ENCODE peak calls at places on chromosomes 12 and 14, in four cellular contexts. One of them, this sample, is unnamed.

GRCh38 chr12:55694651-55695050 is 13.1 kb downstream of the ITGA7 start:
- DNase-seq in stomach: no peak
- DNase-seq in HFF-Myc: no peak
- DNase-seq in uterus: no peak
- DNase-seq in this sample: no peak

GRCh38 chr14:101480747-101481530 is 80.4 kb upstream of the DIO3 start:
- DNase-seq in HFF-Myc: no peak
- DNase-seq in stomach: peak; percentile 15
- DNase-seq in uterus: peak; percentile 69
- DNase-seq in this sample: no peak

GRCh38 chr12:82555699-82556098 is 131.0 kb upstream of the TMTC2 start:
- DNase-seq in uterus: no peak
- DNase-seq in HFF-Myc: no peak
- DNase-seq in stomach: no peak
- DNase-seq in this sample: no peak

GRCh38 chr12:109044241-109044640 is 8.1 kb upstream of the USP30 start:
- DNase-seq in uterus: no peak
- DNase-seq in stomach: no peak
- DNase-seq in HFF-Myc: no peak
- DNase-seq in this sample: no peak

GRCh38 chr12:102478416-102479098 is 1.8 kb downstream of the IGF1 start:
- DNase-seq in stomach: peak; percentile 28
- DNase-seq in uterus: no peak
- DNase-seq in HFF-Myc: no peak
- DNase-seq in this sample: peak; percentile 86

GRCh38 chr14:70808402-70809237 is 693 bp downstream of the MAP3K9 start:
- DNase-seq in stomach: peak; percentile 39
- DNase-seq in HFF-Myc: no peak
- DNase-seq in uterus: no peak
- DNase-seq in this sample: peak; percentile 68

GRCh38 chr12:52148541-52149181 is 43.2 kb downstream of the KRT80 start:
- DNase-seq in HFF-Myc: no peak
- DNase-seq in stomach: peak; percentile 86
- DNase-seq in uterus: no peak
- DNase-seq in this sample: no peak

GRCh38 chr12:31118831-31119530 is 45.3 kb downstream of the DDX11 start:
- DNase-seq in stomach: peak; percentile 45
- DNase-seq in HFF-Myc: no peak
- DNase-seq in uterus: peak; percentile 71
- DNase-seq in this sample: no peak

GRCh38 chr14:67390135-67390534 is 21.8 kb downstream of the PLEK2 start:
- DNase-seq in uterus: no peak
- DNase-seq in stomach: no peak
- DNase-seq in HFF-Myc: no peak
- DNase-seq in this sample: no peak

GRCh38 chr12:104669851-104670337 is 213.1 kb downstream of the CHST11 start:
- DNase-seq in uterus: peak; percentile 84
- DNase-seq in stomach: peak; percentile 59
- DNase-seq in HFF-Myc: no peak
- DNase-seq in this sample: peak; percentile 67

GRCh38 chr12:122855071-122855829 is 20.0 kb downstream of the HIP1R start:
- DNase-seq in uterus: no peak
- DNase-seq in stomach: no peak
- DNase-seq in HFF-Myc: no peak
- DNase-seq in this sample: no peak

GRCh38 chr12:16844875-16845274 is 238.9 kb upstream of the LMO3 start:
- DNase-seq in HFF-Myc: no peak
- DNase-seq in stomach: no peak
- DNase-seq in uterus: no peak
- DNase-seq in this sample: no peak

GRCh38 chr12:123095074-123095694 is 55.7 kb downstream of the PITPNM2 start:
- DNase-seq in uterus: no peak
- DNase-seq in HFF-Myc: no peak
- DNase-seq in stomach: no peak
- DNase-seq in this sample: no peak

GRCh38 chr14:85416771-85417170 is 113.2 kb upstream of the FLRT2 start:
- DNase-seq in stomach: no peak
- DNase-seq in HFF-Myc: peak; percentile 30
- DNase-seq in uterus: no peak
- DNase-seq in this sample: no peak

GRCh38 chr12:93108958-93109357 is 179.9 kb upstream of the EEA1 start:
- DNase-seq in stomach: no peak
- DNase-seq in HFF-Myc: no peak
- DNase-seq in uterus: no peak
- DNase-seq in this sample: no peak

GRCh38 chr12:32559434-32559833 is 119.7 kb upstream of the DNM1L start:
- DNase-seq in stomach: no peak
- DNase-seq in HFF-Myc: no peak
- DNase-seq in uterus: no peak
- DNase-seq in this sample: no peak

GRCh38 chr14:85060116-85060515 is 469.8 kb upstream of the FLRT2 start:
- DNase-seq in stomach: no peak
- DNase-seq in HFF-Myc: no peak
- DNase-seq in uterus: no peak
- DNase-seq in this sample: no peak

GRCh38 chr14:96509457-96510090 is 7.4 kb downstream of the PAPOLA start:
- DNase-seq in uterus: no peak
- DNase-seq in stomach: no peak
- DNase-seq in HFF-Myc: no peak
- DNase-seq in this sample: no peak

GRCh38 chr14:53953002-53953827 is 3.4 kb downstream of the BMP4 start:
- DNase-seq in stomach: peak; percentile 69
- DNase-seq in uterus: peak; percentile 79
- DNase-seq in HFF-Myc: no peak
- DNase-seq in this sample: no peak

GRCh38 chr12:117685115-117685926 is 283.5 kb downstream of the KSR2 start:
- DNase-seq in uterus: no peak
- DNase-seq in stomach: no peak
- DNase-seq in HFF-Myc: peak; percentile 65
- DNase-seq in this sample: no peak

GRCh38 chr14:71135496-71135895 is 228.2 kb downstream of the PCNX1 start:
- DNase-seq in uterus: no peak
- DNase-seq in HFF-Myc: no peak
- DNase-seq in stomach: no peak
- DNase-seq in this sample: no peak

GRCh38 chr12:93302331-93303229 is 75.1 kb upstream of the NUDT4 start:
- DNase-seq in stomach: no peak
- DNase-seq in uterus: peak; percentile 20
- DNase-seq in HFF-Myc: no peak
- DNase-seq in this sample: no peak

GRCh38 chr12:94092516-94093241 is 55.7 kb upstream of the PLXNC1 start:
- DNase-seq in stomach: no peak
- DNase-seq in uterus: peak; percentile 79
- DNase-seq in HFF-Myc: no peak
- DNase-seq in this sample: no peak

GRCh38 chr12:53219956-53220856 is 11.8 kb downstream of the RARG start:
- DNase-seq in stomach: peak; percentile 72
- DNase-seq in uterus: peak; percentile 72
- DNase-seq in HFF-Myc: no peak
- DNase-seq in this sample: peak; percentile 92

GRCh38 chr12:121423682-121424631 is 24.0 kb downstream of the RNF34 start:
- DNase-seq in HFF-Myc: no peak
- DNase-seq in stomach: no peak
- DNase-seq in uterus: no peak
- DNase-seq in this sample: no peak

GRCh38 chr12:13223941-13224340 is 27.4 kb downstream of the EMP1 start:
- DNase-seq in uterus: no peak
- DNase-seq in HFF-Myc: no peak
- DNase-seq in stomach: no peak
- DNase-seq in this sample: no peak

GRCh38 chr14:93748208-93749080 is 39.8 kb downstream of the PRIMA1 start:
- DNase-seq in uterus: no peak
- DNase-seq in stomach: peak; percentile 46
- DNase-seq in HFF-Myc: no peak
- DNase-seq in this sample: no peak

GRCh38 chr12:110366474-110367208 is 36.9 kb downstream of the ANAPC7 start:
- DNase-seq in uterus: no peak
- DNase-seq in stomach: no peak
- DNase-seq in HFF-Myc: no peak
- DNase-seq in this sample: no peak

GRCh38 chr12:11728154-11728755 is 78.8 kb downstream of the ETV6 start:
- DNase-seq in stomach: no peak
- DNase-seq in HFF-Myc: no peak
- DNase-seq in uterus: no peak
- DNase-seq in this sample: no peak

GRCh38 chr12:123150273-123150803 is 552 bp downstream of the PITPNM2 start:
- DNase-seq in uterus: peak; percentile 43
- DNase-seq in stomach: no peak
- DNase-seq in HFF-Myc: no peak
- DNase-seq in this sample: peak; percentile 28

GRCh38 chr12:13223176-13223806 is 26.8 kb downstream of the EMP1 start:
- DNase-seq in HFF-Myc: no peak
- DNase-seq in stomach: no peak
- DNase-seq in uterus: no peak
- DNase-seq in this sample: no peak

GRCh38 chr12:70722584-70723343 is 85.5 kb upstream of the PTPRB start:
- DNase-seq in stomach: no peak
- DNase-seq in HFF-Myc: no peak
- DNase-seq in uterus: peak; percentile 37
- DNase-seq in this sample: peak; percentile 41

GRCh38 chr12:47900480-47901129 is 4.2 kb downstream of the VDR start:
- DNase-seq in stomach: peak; percentile 44
- DNase-seq in uterus: no peak
- DNase-seq in HFF-Myc: no peak
- DNase-seq in this sample: no peak